ENCODE peak calls at places on chromosomes 5 and 9, in six cellular contexts. C is thyroid gland, J is RWPE1, V is heart right ventricle, H is upper lobe of right lung, P is ascending aorta. T is an unnamed sample.

GRCh38 chr5:140575309-140575708 is 10.7 kb downstream of the SLC35A4 start:
- DNase-seq in C (peak; percentile 29), J (no peak), V (peak; percentile 52), H (peak; percentile 87), P (no peak), T (peak; percentile 70)

GRCh38 chr5:151214614-151215545 is 9.0 kb downstream of the CCDC69 start:
- DNase-seq in C (no peak), J (no peak), V (no peak), H (no peak), P (peak; percentile 64), T (no peak)

GRCh38 chr5:163596536-163596935 is 91.1 kb downstream of the MAT2B start:
- DNase-seq in C (no peak), J (no peak), V (no peak), H (no peak), P (no peak), T (no peak)

GRCh38 chr5:147573171-147573570 is 63.3 kb upstream of the DPYSL3 start:
- DNase-seq in C (no peak), J (no peak), V (no peak), H (no peak), P (no peak), T (no peak)

GRCh38 chr9:120640380-120640779 is 60.4 kb upstream of the CDK5RAP2 start:
- DNase-seq in C (no peak), J (no peak), V (no peak), H (no peak), P (no peak), T (no peak)

GRCh38 chr5:8060235-8061139 is 191.5 kb downstream of the MTRR start:
- DNase-seq in C (no peak), J (no peak), V (no peak), H (no peak), P (no peak), T (no peak)

GRCh38 chr5:79456449-79456848 is 57.5 kb downstream of the HOMER1 start:
- DNase-seq in C (no peak), J (no peak), V (no peak), H (no peak), P (no peak), T (no peak)

GRCh38 chr5:54703091-54703490 is 185.5 kb downstream of the SNX18 start:
- DNase-seq in C (no peak), J (no peak), V (peak; percentile 46), H (no peak), P (peak; percentile 88), T (peak; percentile 96)

GRCh38 chr5:36768450-36768849 is 108.1 kb upstream of the NIPBL start:
- DNase-seq in C (no peak), J (no peak), V (no peak), H (no peak), P (no peak), T (no peak)

GRCh38 chr5:40834391-40834848 is 602 bp downstream of the RPL37 start:
- DNase-seq in C (peak; percentile 25), J (no peak), V (no peak), H (no peak), P (no peak), T (peak; percentile 36)

GRCh38 chr5:79932510-79933504 is 58.3 kb downstream of the MTX3 start:
- DNase-seq in C (no peak), J (no peak), V (no peak), H (no peak), P (no peak), T (peak; percentile 37)

GRCh38 chr9:19999491-20000057 is 210.7 kb upstream of the SLC24A2 start:
- DNase-seq in C (no peak), J (peak; percentile 89), V (no peak), H (no peak), P (no peak), T (peak; percentile 96)

GRCh38 chr5:159017787-159018186 is 81.9 kb downstream of the EBF1 start:
- DNase-seq in C (peak; percentile 32), J (peak; percentile 77), V (peak; percentile 83), H (no peak), P (peak; percentile 74), T (peak; percentile 88)

GRCh38 chr9:136645903-136646754 is 16.6 kb upstream of the EGFL7 start:
- DNase-seq in C (peak; percentile 40), J (no peak), V (peak; percentile 86), H (peak; percentile 76), P (no peak), T (no peak)

GRCh38 chr5:53069626-53070025 is 39.9 kb downstream of the MOCS2 start:
- DNase-seq in C (no peak), J (no peak), V (no peak), H (no peak), P (no peak), T (peak; percentile 93)

GRCh38 chr5:57176350-57176857 is 2.5 kb downstream of the GPBP1 start:
- DNase-seq in C (no peak), J (no peak), V (no peak), H (no peak), P (no peak), T (peak; percentile 83)

GRCh38 chr5:84861306-84861705 is 476.6 kb upstream of the EDIL3 start:
- DNase-seq in C (no peak), J (no peak), V (no peak), H (no peak), P (no peak), T (no peak)

GRCh38 chr5:64458948-64459347 is 46.9 kb upstream of the RGS7BP start:
- DNase-seq in C (no peak), J (no peak), V (no peak), H (no peak), P (no peak), T (no peak)

GRCh38 chr5:134223406-134224251 is 2.2 kb downstream of the PPP2CA start:
- DNase-seq in C (no peak), J (no peak), V (no peak), H (no peak), P (no peak), T (peak; percentile 63)

GRCh38 chr9:96490534-96491078 is 40.6 kb downstream of the HABP4 start:
- DNase-seq in C (no peak), J (no peak), V (no peak), H (no peak), P (no peak), T (no peak)
- TF ChIP-seq CTCF in C (no peak), J (no peak), V (no peak), H (no peak), P (no peak), T (no peak)

GRCh38 chr5:108911055-108911454 is 163.4 kb downstream of the FER start:
- DNase-seq in C (no peak), J (no peak), V (no peak), H (no peak), P (no peak), T (no peak)
- TF ChIP-seq CTCF in C (no peak), J (no peak), V (no peak), H (no peak), P (no peak), T (no peak)

DNA sequence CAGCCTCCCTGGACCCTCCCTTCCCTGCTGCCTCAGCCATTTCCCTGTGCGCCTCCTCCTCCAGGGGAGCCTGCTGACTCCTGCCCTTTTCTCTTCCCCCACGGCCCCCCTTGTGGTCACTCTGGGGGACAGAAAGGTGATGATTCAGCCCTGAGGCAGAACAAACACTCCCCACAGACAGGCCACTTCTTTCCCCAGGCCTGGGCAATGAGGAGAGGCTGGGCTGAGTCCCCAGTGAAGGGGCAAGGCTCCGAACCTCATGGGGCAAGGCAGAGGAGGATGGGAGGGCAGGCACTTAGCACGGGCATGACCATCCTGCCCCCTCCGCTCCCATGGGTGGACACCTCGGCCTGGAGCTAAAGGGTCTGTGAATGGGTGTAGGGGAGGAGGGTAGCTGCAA is 21.0 kb downstream of the CSF1R start:
- DNase-seq in C (no peak), J (no peak), V (peak; percentile 41), H (no peak), P (peak; percentile 74), T (peak; percentile 77)
- TF ChIP-seq CTCF in C (no peak), J (no peak), V (no peak), H (no peak), P (no peak), T (no peak)

GRCh38 chr9:9299134-9299533 is 1313.7 kb downstream of the PTPRD start:
- DNase-seq in C (no peak), J (no peak), V (no peak), H (no peak), P (no peak), T (no peak)
- TF ChIP-seq CTCF in C (no peak), J (no peak), V (no peak), H (no peak), P (no peak), T (no peak)

GRCh38 chr9:37806271-37806670 is 5.7 kb downstream of the DCAF10 start:
- DNase-seq in C (no peak), J (no peak), V (no peak), H (no peak), P (no peak), T (no peak)

GRCh38 chr9:37801287-37801850 is 772 bp downstream of the DCAF10 start:
- DNase-seq in C (peak; percentile 50), J (peak; percentile 28), V (peak; percentile 24), H (peak; percentile 76), P (no peak), T (peak; percentile 15)

GRCh38 chr9:37798677-37799076 is 1.9 kb upstream of the DCAF10 start:
- DNase-seq in C (no peak), J (no peak), V (no peak), H (no peak), P (no peak), T (no peak)

GRCh38 chr9:37801959-37802711 is 1.5 kb downstream of the DCAF10 start:
- DNase-seq in C (no peak), J (no peak), V (no peak), H (no peak), P (no peak), T (no peak)

GRCh38 chr9:37800631-37801286 is at the start of gene DCAF10:
- DNase-seq in C (peak; percentile 81), J (peak; percentile 70), V (peak; percentile 88), H (peak; percentile 94), P (peak; percentile 92), T (peak; percentile 76)
- TF ChIP-seq CTCF in C (peak; percentile 33), J (no peak), V (no peak), H (no peak), P (peak; percentile 19), T (no peak)

GRCh38 chr9:117541192-117541591 is 126.3 kb upstream of the ASTN2 start:
- DNase-seq in C (no peak), J (no peak), V (no peak), H (no peak), P (no peak), T (no peak)
- TF ChIP-seq CTCF in C (no peak), J (no peak), V (no peak), H (no peak), P (no peak), T (no peak)

GRCh38 chr9:69411931-69412740 is 87.1 kb downstream of the ENTREP1 start:
- DNase-seq in C (no peak), J (no peak), V (no peak), H (no peak), P (no peak), T (no peak)

GRCh38 chr9:69411246-69411645 is 86.2 kb downstream of the ENTREP1 start:
- DNase-seq in C (no peak), J (no peak), V (no peak), H (no peak), P (no peak), T (no peak)

DNA sequence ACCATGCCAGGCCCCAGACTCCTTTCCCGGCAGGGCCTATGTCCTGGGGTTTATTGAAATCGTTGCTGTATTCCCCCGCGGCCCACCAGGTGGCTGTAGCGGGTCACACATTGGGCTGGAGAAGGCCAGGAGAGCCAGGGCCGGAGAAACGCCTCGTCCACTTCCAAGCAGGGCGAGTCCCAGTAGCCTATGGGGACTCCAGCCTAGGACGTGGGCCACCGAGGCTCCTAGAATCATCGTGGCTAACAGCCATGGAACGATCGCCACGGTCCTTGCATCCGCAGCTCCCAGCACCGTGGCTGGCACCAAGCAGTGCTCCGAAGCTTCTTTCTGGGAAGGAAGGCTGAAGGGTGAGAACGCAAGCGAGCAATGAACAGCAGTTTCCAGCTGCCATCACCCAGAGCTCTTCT is 87.7 kb downstream of the ENTREP1 start:
- DNase-seq in C (peak; percentile 78), J (peak; percentile 64), V (peak; percentile 69), H (peak; percentile 80), P (peak; percentile 79), T (peak; percentile 64)
- TF ChIP-seq CTCF in C (peak; percentile 71), J (peak; percentile 49), V (peak; percentile 72), H (peak; percentile 56), P (peak; percentile 25), T (peak; percentile 64)

T was measured in fibroblast of mammary gland.